ENCODE peak calls at places on chromosomes 2 and 18, in eight cellular contexts. D, Q, K, O, T, P, X and A are unnamed samples.

GRCh38 chr2:11342561-11343343 is 1.7 kb downstream of the ROCK2 start:
- DNase-seq in Q (peak), X (no peak), T (no peak), O (peak), K (peak), D (peak), P (peak), A (peak)

GRCh38 chr2:118720866-118721265 is 126.6 kb downstream of the EN1 start:
- DNase-seq in P (no peak), K (no peak), O (no peak), Q (no peak), T (no peak), X (no peak), D (no peak), A (no peak)

GRCh38 chr2:10188729-10189305 is 66.3 kb downstream of the RRM2 start:
- DNase-seq in K (no peak), P (no peak), X (no peak), O (no peak), D (no peak), T (no peak), Q (no peak), A (no peak)

GRCh38 chr2:231691251-231691772 is 17.0 kb upstream of the PTMA start:
- DNase-seq in O (no peak), K (no peak), D (no peak), P (no peak), T (no peak), Q (no peak), X (no peak), A (no peak)

GRCh38 chr18:26215247-26215970 is 10.8 kb upstream of the TAF4B start:
- DNase-seq in X (no peak), T (peak), O (no peak), D (no peak), P (no peak), K (no peak), Q (no peak), A (no peak)

GRCh38 chr2:190303642-190304041 is 16.0 kb downstream of the HIBCH start:
- DNase-seq in P (no peak), X (no peak), K (no peak), T (no peak), O (no peak), Q (no peak), D (no peak), A (no peak)

GRCh38 chr18:34806527-34806926 is 96.4 kb downstream of the DTNA start:
- DNase-seq in P (no peak), X (no peak), O (no peak), K (no peak), D (no peak), Q (no peak), T (no peak), A (peak)

GRCh38 chr2:242001853-242002252 is 132.3 kb downstream of the RTP5 start:
- DNase-seq in P (no peak), X (no peak), Q (no peak), O (no peak), T (no peak), D (no peak), K (no peak), A (no peak)

GRCh38 chr2:119809329-119810038 is 49.8 kb downstream of the PTPN4 start:
- DNase-seq in P (no peak), T (no peak), Q (no peak), X (no peak), K (no peak), D (no peak), O (no peak), A (peak)

GRCh38 chr18:49812321-49813070 is 837 bp downstream of the ACAA2 start:
- DNase-seq in D (no peak), K (no peak), X (no peak), O (no peak), Q (no peak), P (no peak), T (no peak), A (peak)

GRCh38 chr2:9630750-9631483 is at the start of gene YWHAQ:
- DNase-seq in D (peak), O (peak), X (peak), Q (peak), P (peak), T (peak), K (peak), A (peak)

GRCh38 chr2:207163053-207163814 is 2.5 kb downstream of the KLF7 start:
- DNase-seq in O (peak), D (no peak), X (no peak), T (no peak), K (no peak), Q (peak), P (peak), A (peak)

GRCh38 chr2:180184506-180184905 is 177.4 kb upstream of the CWC22 start:
- DNase-seq in O (no peak), X (no peak), Q (no peak), T (no peak), D (no peak), P (no peak), K (no peak), A (no peak)

GRCh38 chr18:13369756-13370510 is 151.4 kb downstream of the LDLRAD4 start:
- DNase-seq in T (no peak), K (no peak), X (no peak), D (no peak), Q (peak), P (no peak), O (no peak), A (no peak)

GRCh38 chr2:128260239-128261138 is 58.2 kb downstream of the HS6ST1 start:
- DNase-seq in K (no peak), O (peak), D (no peak), X (peak), P (peak), Q (no peak), T (no peak), A (peak)

GRCh38 chr2:18402-19271 is 27.7 kb downstream of the FAM110C start:
- DNase-seq in X (no peak), O (no peak), T (no peak), K (no peak), Q (no peak), D (no peak), P (no peak), A (no peak)

GRCh38 chr2:217972037-217972436 is 30.8 kb downstream of the TNS1 start:
- DNase-seq in Q (no peak), X (no peak), T (no peak), P (no peak), D (no peak), K (no peak), O (no peak), A (no peak)

GRCh38 chr18:11981633-11982366 is 493 bp downstream of the IMPA2 start:
- DNase-seq in X (peak), T (no peak), Q (peak), P (peak), O (no peak), D (peak), K (no peak), A (peak)

GRCh38 chr2:217383620-217384019 is 523.8 kb upstream of the TNP1 start:
- DNase-seq in D (no peak), K (no peak), X (no peak), P (no peak), O (no peak), Q (no peak), T (no peak), A (no peak)

GRCh38 chr2:150464270-150464669 is 23.2 kb downstream of the RND3 start:
- DNase-seq in K (no peak), D (no peak), T (no peak), P (no peak), O (no peak), X (no peak), Q (no peak), A (peak)

GRCh38 chr18:21593540-21594257 is 6.8 kb downstream of the ESCO1 start:
- DNase-seq in D (peak), Q (no peak), K (no peak), P (peak), O (no peak), X (no peak), T (no peak), A (no peak)

GRCh38 chr2:88735853-88736252 is 44.4 kb downstream of the RPIA start:
- DNase-seq in O (peak), P (no peak), X (no peak), D (peak), T (no peak), Q (no peak), K (peak), A (no peak)

GRCh38 chr2:136281281-136282117 is 163.6 kb upstream of the CXCR4 start:
- DNase-seq in X (no peak), T (peak), P (no peak), Q (no peak), K (no peak), O (no peak), D (no peak), A (no peak)

GRCh38 chr2:118849226-118850170 is 2.0 kb upstream of the EN1 start:
- DNase-seq in X (peak), P (no peak), O (no peak), T (no peak), K (no peak), Q (no peak), D (no peak), A (no peak)

GRCh38 chr2:189367343-189367742 is 73.9 kb upstream of the WDR75 start:
- DNase-seq in D (no peak), O (no peak), T (no peak), P (no peak), Q (no peak), X (no peak), K (no peak), A (no peak)

GRCh38 chr18:39845086-39845485 is 2109.9 kb upstream of the PIK3C3 start:
- DNase-seq in O (no peak), D (no peak), P (no peak), K (no peak), X (no peak), T (no peak), Q (no peak), A (peak)

GRCh38 chr2:110216803-110217202 is 4.5 kb upstream of the MTLN start:
- DNase-seq in X (no peak), Q (no peak), D (no peak), K (no peak), T (no peak), O (no peak), P (no peak), A (no peak)

GRCh38 chr18:29780814-29781213 is 1261.7 kb downstream of the DSC3 start:
- DNase-seq in Q (no peak), P (no peak), T (no peak), X (no peak), D (no peak), K (no peak), O (no peak), A (no peak)
- TF ChIP-seq MAX in Q (no peak), P (no peak), T (no peak), X (no peak), D (no peak), K (no peak), O (no peak), A (no peak)

GRCh38 chr2:40204268-40204667 is 247.6 kb downstream of the SLC8A1 start:
- DNase-seq in D (no peak), T (no peak), X (no peak), Q (no peak), P (no peak), O (no peak), K (no peak), A (no peak)
- TF ChIP-seq POLR2A in D (no peak), T (no peak), X (no peak), Q (no peak), P (no peak), O (no peak), K (no peak), A (no peak)

GRCh38 chr18:44747157-44747556 is 66.5 kb downstream of the SETBP1 start:
- DNase-seq in T (no peak), X (no peak), O (no peak), K (no peak), D (no peak), P (no peak), Q (no peak), A (no peak)

GRCh38 chr18:44742126-44742525 is 61.4 kb downstream of the SETBP1 start:
- DNase-seq in Q (no peak), T (no peak), D (no peak), O (no peak), P (no peak), X (no peak), K (no peak), A (no peak)

GRCh38 chr18:44742741-44743311 is 62.1 kb downstream of the SETBP1 start:
- DNase-seq in D (no peak), P (no peak), Q (no peak), T (no peak), X (no peak), K (no peak), O (no peak), A (no peak)

GRCh38 chr18:44743626-44744025 is 62.9 kb downstream of the SETBP1 start:
- DNase-seq in K (no peak), P (no peak), T (no peak), D (no peak), O (no peak), X (no peak), Q (no peak), A (no peak)

GRCh38 chr18:44744206-44745180 is 63.8 kb downstream of the SETBP1 start:
- DNase-seq in T (no peak), O (no peak), X (peak), P (no peak), K (peak), Q (no peak), D (no peak), A (no peak)
- TF ChIP-seq MAX in T (no peak), O (no peak), X (peak), P (no peak), K (no peak), Q (no peak), D (no peak), A (no peak)

DNA sequence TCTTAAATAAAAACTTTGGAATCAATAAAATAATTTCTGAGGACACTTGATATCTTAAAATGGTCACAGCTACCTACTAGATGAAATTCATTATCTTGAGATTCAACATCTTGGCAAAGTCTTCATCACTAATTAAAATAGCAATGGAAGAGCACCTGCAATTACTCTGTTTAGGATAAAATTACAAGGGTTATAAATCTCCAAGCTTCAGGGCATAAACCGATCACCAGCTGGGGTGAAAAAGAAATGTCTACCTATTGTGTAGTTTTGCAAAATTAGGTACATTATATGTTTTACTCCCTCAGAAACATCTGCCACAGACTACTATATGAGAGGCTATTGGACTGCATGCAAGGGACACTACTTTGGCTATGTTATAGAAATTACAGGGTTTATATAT is 327.1 kb downstream of the CCDC178 start:
- DNase-seq in T (no peak), P (no peak), O (no peak), K (no peak), D (no peak), X (no peak), Q (no peak), A (no peak)
- TF ChIP-seq POLR2A in T (no peak), P (no peak), O (no peak), K (no peak), D (no peak), X (no peak), Q (no peak), A (no peak)

DNA sequence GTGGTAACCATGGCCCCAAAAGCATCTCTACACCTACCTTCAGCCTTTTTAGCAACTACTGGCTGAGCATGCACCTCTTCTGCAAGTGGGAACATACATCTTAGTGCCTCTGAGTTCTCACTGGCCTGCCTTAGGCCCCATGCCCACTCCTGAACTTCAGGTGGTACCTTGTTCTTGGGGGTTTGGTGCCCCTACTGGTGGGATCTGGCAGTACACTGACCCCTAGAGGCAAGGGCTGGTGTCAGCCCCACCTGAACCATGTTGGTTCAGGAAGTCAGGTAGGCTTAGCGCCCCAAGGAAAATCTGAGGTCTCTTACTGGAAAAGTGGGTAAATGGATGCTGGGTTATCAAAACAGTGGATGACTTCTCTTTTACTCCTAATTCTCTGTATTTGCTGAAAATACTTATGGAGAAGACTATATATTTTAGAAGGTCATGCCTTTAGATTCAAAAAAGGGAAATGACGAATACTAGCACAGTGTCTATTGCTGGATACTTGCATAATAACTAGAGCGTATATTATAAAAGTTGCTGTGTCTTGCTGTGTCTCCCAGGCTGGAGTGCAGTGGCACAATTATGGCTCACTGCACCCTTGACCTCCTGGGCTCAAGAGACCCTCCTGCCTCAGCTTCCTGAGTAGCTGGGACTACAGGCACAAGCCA is 84.6 kb downstream of the RAB31 start:
- DNase-seq in T (no peak), O (no peak), X (peak), D (peak), K (peak), P (peak), Q (no peak), A (no peak)
- TF ChIP-seq MAX in T (no peak), O (no peak), X (no peak), D (no peak), K (peak), P (no peak), Q (no peak), A (no peak)